ENCODE peak calls at places on chromosomes 7 and 10, in nine cellular contexts. H is fibroblast of the aortic adventitia, M is testis, R is cardiac fibroblast, W is Calu3, C is NB4, D is coronary artery, K is OCI-LY7, Q is endothelial cell. N is an unnamed sample.

GRCh38 chr7:7157177-7157886 is 25.0 kb upstream of the C1GALT1 start:
- DNase-seq in H (peak), M (no peak), R (peak), W (peak), C (peak), D (no peak), K (no peak), Q (no peak), N (no peak)

GRCh38 chr10:122530177-122530576 is 30.4 kb upstream of the DMBT1 start:
- DNase-seq in H (no peak), M (no peak), R (peak), W (no peak), C (no peak), D (no peak), K (no peak), Q (no peak), N (no peak)

GRCh38 chr10:93464826-93465388 is 17.2 kb downstream of the MYOF start:
- DNase-seq in H (peak), M (no peak), R (peak), W (no peak), C (peak), D (no peak), K (no peak), Q (no peak), N (no peak)

GRCh38 chr10:132834891-132835847 is 49.2 kb upstream of the NKX6-2 start:
- DNase-seq in H (no peak), M (no peak), R (no peak), W (no peak), C (no peak), D (peak), K (no peak), Q (no peak), N (no peak)

GRCh38 chr10:130802301-130802700 is 509.2 kb downstream of the TCERG1L start:
- DNase-seq in H (no peak), M (no peak), R (no peak), W (no peak), C (no peak), D (no peak), K (no peak), Q (no peak), N (no peak)

GRCh38 chr7:2862831-2863361 is 18.8 kb upstream of the GNA12 start:
- DNase-seq in H (no peak), M (no peak), R (peak), W (peak), C (peak), D (no peak), K (no peak), Q (no peak), N (no peak)

GRCh38 chr10:8702181-8702580 is 647.7 kb downstream of the GATA3 start:
- DNase-seq in H (no peak), M (no peak), R (no peak), W (no peak), C (no peak), D (no peak), K (no peak), Q (no peak), N (no peak)

GRCh38 chr10:61750943-61751471 is 88.3 kb downstream of the CABCOCO1 start:
- DNase-seq in H (peak), M (peak), R (peak), W (peak), C (peak), D (no peak), K (peak), Q (peak), N (peak)

GRCh38 chr7:30664184-30664885 is 17.9 kb downstream of the CRHR2 start:
- DNase-seq in H (no peak), M (no peak), R (no peak), W (no peak), C (no peak), D (no peak), K (no peak), Q (no peak), N (no peak)

GRCh38 chr7:122887848-122888247 is 1.6 kb upstream of the CADPS2 start:
- DNase-seq in H (no peak), M (no peak), R (no peak), W (no peak), C (no peak), D (no peak), K (no peak), Q (no peak), N (no peak)

GRCh38 chr7:22129819-22130580 is 184.3 kb upstream of the CDCA7L start:
- DNase-seq in H (no peak), M (no peak), R (no peak), W (no peak), C (no peak), D (no peak), K (no peak), Q (no peak), N (no peak)

GRCh38 chr7:55903985-55904759 is 16.9 kb downstream of the ZNF713 start:
- DNase-seq in H (no peak), M (no peak), R (no peak), W (no peak), C (no peak), D (no peak), K (peak), Q (no peak), N (no peak)

GRCh38 chr7:113113912-113114311 is 4.4 kb downstream of the SMIM30 start:
- DNase-seq in H (peak), M (no peak), R (peak), W (peak), C (peak), D (no peak), K (peak), Q (no peak), N (no peak)

GRCh38 chr7:27961255-27961654 is 219.3 kb downstream of the JAZF1 start:
- DNase-seq in H (no peak), M (no peak), R (peak), W (peak), C (peak), D (no peak), K (no peak), Q (no peak), N (no peak)

GRCh38 chr7:133704436-133704835 is 422.7 kb upstream of the LRGUK start:
- DNase-seq in H (no peak), M (no peak), R (no peak), W (no peak), C (no peak), D (no peak), K (no peak), Q (no peak), N (no peak)

GRCh38 chr10:92238586-92239098 is 52.2 kb downstream of the CPEB3 start:
- DNase-seq in H (peak), M (peak), R (peak), W (peak), C (peak), D (no peak), K (no peak), Q (no peak), N (no peak)

GRCh38 chr10:17200035-17200884 is 1.2 kb downstream of the TRDMT1 start:
- DNase-seq in H (peak), M (no peak), R (peak), W (no peak), C (peak), D (no peak), K (peak), Q (no peak), N (no peak)

GRCh38 chr7:82441916-82442478 is 1.6 kb downstream of the CACNA2D1 start:
- DNase-seq in H (peak), M (no peak), R (peak), W (no peak), C (no peak), D (no peak), K (no peak), Q (no peak), N (no peak)

GRCh38 chr7:151454306-151454705 is 14.4 kb upstream of the CRYGN start:
- DNase-seq in H (no peak), M (no peak), R (no peak), W (no peak), C (no peak), D (no peak), K (no peak), Q (no peak), N (no peak)

GRCh38 chr7:105055621-105056020 is 41.6 kb downstream of the KMT2E start:
- DNase-seq in H (no peak), M (no peak), R (no peak), W (no peak), C (no peak), D (no peak), K (no peak), Q (no peak), N (no peak)

GRCh38 chr7:90180011-90180585 is 25.8 kb downstream of the STEAP1 start:
- DNase-seq in H (peak), M (no peak), R (peak), W (no peak), C (no peak), D (no peak), K (no peak), Q (no peak), N (no peak)

GRCh38 chr10:79224263-79224949 is 122.9 kb upstream of the PPIF start:
- DNase-seq in H (no peak), M (no peak), R (no peak), W (no peak), C (no peak), D (no peak), K (no peak), Q (no peak), N (no peak)

GRCh38 chr7:94396044-94396443 is 1.3 kb downstream of the COL1A2 start:
- DNase-seq in H (peak), M (peak), R (peak), W (no peak), C (no peak), D (no peak), K (no peak), Q (no peak), N (no peak)

GRCh38 chr10:132847856-132848255 is 61.9 kb upstream of the NKX6-2 start:
- DNase-seq in H (no peak), M (no peak), R (no peak), W (no peak), C (peak), D (no peak), K (no peak), Q (no peak), N (no peak)

GRCh38 chr7:36305648-36306047 is 84.0 kb upstream of the ANLN start:
- DNase-seq in H (peak), M (peak), R (no peak), W (no peak), C (no peak), D (peak), K (no peak), Q (no peak), N (no peak)

GRCh38 chr10:112448903-112449302 is 1.9 kb downstream of the VTI1A start:
- DNase-seq in H (no peak), M (no peak), R (no peak), W (no peak), C (peak), D (no peak), K (no peak), Q (no peak), N (no peak)

GRCh38 chr10:932589-932988 is 1.1 kb upstream of the LARP4B start:
- DNase-seq in H (no peak), M (no peak), R (no peak), W (no peak), C (no peak), D (no peak), K (no peak), Q (peak), N (no peak)

GRCh38 chr7:130344248-130344866 is at the start of gene CPA5:
- DNase-seq in H (no peak), M (no peak), R (no peak), W (no peak), C (no peak), D (no peak), K (no peak), Q (no peak), N (no peak)

GRCh38 chr7:318476-319266 is 28.7 kb downstream of the FOXL3 start:
- DNase-seq in H (no peak), M (no peak), R (no peak), W (no peak), C (no peak), D (no peak), K (no peak), Q (no peak), N (no peak)

GRCh38 chr10:43899224-43899959 is 250.7 kb upstream of the ZNF32 start:
- DNase-seq in H (no peak), M (no peak), R (no peak), W (no peak), C (no peak), D (no peak), K (no peak), Q (no peak), N (no peak)

GRCh38 chr10:114631678-114632417 is 26.2 kb downstream of the ABLIM1 start:
- DNase-seq in H (no peak), M (peak), R (no peak), W (peak), C (peak), D (peak), K (no peak), Q (peak), N (peak)

GRCh38 chr10:90751107-90751997 is 106.5 kb downstream of the HTR7 start:
- DNase-seq in H (peak), M (peak), R (peak), W (peak), C (peak), D (no peak), K (peak), Q (peak), N (no peak)

GRCh38 chr10:111243126-111243525 is 166.3 kb downstream of the ADRA2A start:
- DNase-seq in H (no peak), M (no peak), R (no peak), W (no peak), C (no peak), D (no peak), K (no peak), Q (no peak), N (no peak)

GRCh38 chr7:120588411-120588810 is 269.5 kb downstream of the TSPAN12 start:
- DNase-seq in H (no peak), M (no peak), R (no peak), W (no peak), C (no peak), D (no peak), K (no peak), Q (peak), N (no peak)

GRCh38 chr10:102641880-102642552 is 2.3 kb upstream of the TRIM8 start:
- DNase-seq in H (peak), M (peak), R (peak), W (peak), C (peak), D (peak), K (peak), Q (peak), N (peak)
- TF ChIP-seq CTCF in H (no peak), M (no peak), R (no peak), W (no peak), C (no peak), D (no peak), K (no peak), Q (no peak), N (no peak)

GRCh38 chr7:1811850-1812692 is 142.0 kb downstream of the ELFN1 start:
- DNase-seq in H (no peak), M (no peak), R (no peak), W (peak), C (no peak), D (no peak), K (peak), Q (no peak), N (no peak)
- TF ChIP-seq CTCF in H (peak), M (no peak), R (no peak), W (peak), C (no peak), D (no peak), K (peak), Q (no peak), N (no peak)

DNA sequence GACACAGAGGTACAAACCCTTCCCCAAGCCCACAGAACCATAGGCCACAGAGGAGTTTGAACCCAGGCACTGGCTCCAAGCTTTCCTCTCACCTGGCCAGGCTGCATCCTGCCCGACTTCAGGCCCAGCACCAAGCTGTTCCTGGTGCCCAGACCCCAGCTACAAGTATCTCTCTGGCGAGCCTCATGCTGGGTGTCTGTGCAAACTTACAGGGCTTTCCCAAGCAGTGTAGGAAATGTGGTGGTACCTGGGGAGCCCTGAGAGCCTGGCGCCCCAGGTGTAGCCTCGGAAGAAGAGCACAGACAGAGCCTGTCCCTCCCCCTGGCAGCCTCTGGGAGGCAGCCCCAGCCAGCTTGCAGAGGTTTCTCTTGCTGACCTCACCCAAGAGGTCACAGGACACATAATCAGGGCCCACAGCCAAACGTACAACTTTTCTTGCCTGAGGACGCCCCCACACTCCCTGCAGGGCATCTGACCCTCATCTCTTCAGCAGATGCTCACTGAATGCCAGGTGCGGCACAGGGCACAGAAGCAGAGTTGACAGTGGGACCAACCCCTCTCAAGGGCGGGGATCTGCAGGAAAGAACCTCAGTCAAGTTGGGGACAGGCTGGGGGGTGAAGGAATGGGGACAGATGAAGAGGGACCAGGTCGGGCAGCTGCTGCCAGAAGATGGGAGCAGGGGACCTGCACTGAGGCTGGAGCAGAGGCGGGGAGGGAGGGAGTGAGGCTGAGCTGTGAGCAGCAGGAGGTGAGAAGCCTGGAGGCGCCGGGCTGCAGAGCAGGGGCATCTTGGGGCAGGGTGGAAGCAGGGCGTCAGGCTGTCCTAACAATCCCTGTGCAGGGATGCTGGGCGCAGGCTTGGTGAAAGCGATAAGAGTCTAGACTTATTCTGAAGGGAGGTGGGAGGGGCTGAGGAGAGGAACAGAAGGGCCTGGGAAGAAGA is 16.3 kb upstream of the MYL7 start:
- DNase-seq in H (no peak), M (no peak), R (no peak), W (no peak), C (no peak), D (peak), K (no peak), Q (no peak), N (no peak)
- TF ChIP-seq CTCF in H (no peak), M (no peak), R (no peak), W (no peak), C (no peak), D (no peak), K (no peak), Q (no peak), N (no peak)

GRCh38 chr10:100927266-100927665 is 14.5 kb downstream of the SLF2 start:
- DNase-seq in H (no peak), M (no peak), R (peak), W (no peak), C (no peak), D (no peak), K (no peak), Q (no peak), N (no peak)

GRCh38 chr10:100934084-100934659 is 21.4 kb downstream of the SLF2 start:
- DNase-seq in H (no peak), M (no peak), R (peak), W (no peak), C (peak), D (no peak), K (peak), Q (peak), N (no peak)

GRCh38 chr10:100928039-100928438 is 15.3 kb downstream of the SLF2 start:
- DNase-seq in H (no peak), M (no peak), R (no peak), W (no peak), C (no peak), D (no peak), K (no peak), Q (no peak), N (no peak)

GRCh38 chr10:100930368-100930767 is 17.6 kb downstream of the SLF2 start:
- DNase-seq in H (no peak), M (no peak), R (no peak), W (no peak), C (no peak), D (no peak), K (no peak), Q (no peak), N (no peak)
- TF ChIP-seq CTCF in H (no peak), M (no peak), R (no peak), W (no peak), C (no peak), D (no peak), K (no peak), Q (no peak), N (no peak)

DNA sequence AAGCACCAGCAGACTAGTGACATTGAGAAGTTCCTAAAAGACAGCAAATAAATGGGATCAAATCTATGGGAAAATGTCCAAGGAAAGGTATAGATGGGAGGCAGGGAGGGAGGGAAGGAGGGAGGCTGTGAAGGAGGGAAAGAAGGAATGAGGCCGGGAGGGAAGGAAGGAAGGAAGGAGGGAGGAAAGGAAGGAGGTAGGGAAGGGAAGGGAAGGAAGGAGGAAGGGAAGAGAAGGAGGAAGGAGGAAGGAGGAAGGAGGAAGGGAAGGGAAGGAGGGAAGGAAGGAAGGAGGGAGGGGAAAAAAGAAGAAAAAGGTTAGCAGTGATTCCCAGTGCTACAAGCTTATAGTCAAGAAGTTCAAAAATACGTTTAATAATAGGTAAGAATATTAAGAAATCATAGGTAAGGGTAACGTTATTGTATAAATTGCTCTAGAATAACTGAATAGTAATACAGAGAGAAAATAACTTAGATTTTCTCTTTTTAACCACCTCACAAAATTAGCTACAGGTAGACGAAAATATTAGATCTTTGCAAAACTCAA is 106.9 kb downstream of the LMBR1 start:
- DNase-seq in H (no peak), M (no peak), R (no peak), W (no peak), C (no peak), D (no peak), K (no peak), Q (no peak), N (no peak)
- TF ChIP-seq CTCF in H (no peak), M (no peak), R (no peak), W (no peak), C (no peak), D (no peak), K (no peak), Q (no peak), N (no peak)